ENCODE peak calls at places on chromosomes 6 and 20, in four cellular contexts. One of them, this sample, is unnamed.

GRCh38 chr6:26097268-26097875 is 10.1 kb downstream of the HFE start:
- DNase-seq in K562: peak
- DNase-seq in HepG2: peak
- DNase-seq in A549: peak
- DNase-seq in this sample: no peak

GRCh38 chr6:75600694-75601265 is 900 bp upstream of the SENP6 start:
- DNase-seq in HepG2: no peak
- DNase-seq in A549: no peak
- DNase-seq in K562: no peak
- DNase-seq in this sample: no peak

GRCh38 chr20:10490706-10491105 is 55.6 kb downstream of the SLX4IP start:
- DNase-seq in A549: no peak
- DNase-seq in HepG2: no peak
- DNase-seq in K562: no peak
- DNase-seq in this sample: no peak

GRCh38 chr6:158631678-158632537 is 12.6 kb downstream of the DYNLT1 start:
- DNase-seq in A549: peak
- DNase-seq in HepG2: no peak
- DNase-seq in K562: peak
- DNase-seq in this sample: no peak

GRCh38 chr6:142850653-142851434 is 94.1 kb downstream of the HIVEP2 start:
- DNase-seq in A549: no peak
- DNase-seq in HepG2: no peak
- DNase-seq in K562: no peak
- DNase-seq in this sample: peak

GRCh38 chr20:56774873-56775272 is 145.8 kb downstream of the TFAP2C start:
- DNase-seq in HepG2: no peak
- DNase-seq in A549: no peak
- DNase-seq in K562: no peak
- DNase-seq in this sample: no peak

GRCh38 chr20:57142667-57143066 is 123.8 kb downstream of the BMP7 start:
- DNase-seq in K562: no peak
- DNase-seq in A549: no peak
- DNase-seq in HepG2: no peak
- DNase-seq in this sample: no peak

GRCh38 chr6:42726485-42727083 is 4.2 kb upstream of the PRPH2 start:
- DNase-seq in K562: peak
- DNase-seq in A549: peak
- DNase-seq in HepG2: peak
- DNase-seq in this sample: peak

GRCh38 chr6:117441824-117442264 is 16.1 kb upstream of the ROS1 start:
- DNase-seq in K562: no peak
- DNase-seq in A549: peak
- DNase-seq in HepG2: peak
- DNase-seq in this sample: no peak

GRCh38 chr6:28838289-28838633 is 85.5 kb downstream of the TRIM27 start:
- DNase-seq in A549: no peak
- DNase-seq in K562: no peak
- DNase-seq in HepG2: peak
- DNase-seq in this sample: peak

GRCh38 chr6:35248965-35249364 is 10.6 kb upstream of the ZNF76 start:
- DNase-seq in HepG2: no peak
- DNase-seq in A549: no peak
- DNase-seq in K562: no peak
- DNase-seq in this sample: no peak

GRCh38 chr20:13800728-13801134 is 15.9 kb downstream of the NDUFAF5 start:
- DNase-seq in A549: no peak
- DNase-seq in K562: no peak
- DNase-seq in HepG2: peak
- DNase-seq in this sample: no peak

GRCh38 chr6:159036673-159037072 is 8.1 kb downstream of the TAGAP start:
- DNase-seq in HepG2: no peak
- DNase-seq in K562: no peak
- DNase-seq in A549: no peak
- DNase-seq in this sample: no peak

GRCh38 chr20:62405108-62405980 is 1.7 kb downstream of the CABLES2 start:
- DNase-seq in K562: peak
- DNase-seq in A549: peak
- DNase-seq in HepG2: peak
- DNase-seq in this sample: no peak

GRCh38 chr6:146700078-146700686 is 101.4 kb downstream of the ADGB start:
- DNase-seq in HepG2: peak
- DNase-seq in K562: peak
- DNase-seq in A549: peak
- DNase-seq in this sample: peak
- TF ChIP-seq POLR2AphosphoS2 in HepG2: no peak
- TF ChIP-seq POLR2AphosphoS2 in K562: no peak
- TF ChIP-seq POLR2AphosphoS2 in A549: no peak
- TF ChIP-seq POLR2AphosphoS2 in this sample: no peak

GRCh38 chr20:33009214-33010132 is 2.0 kb downstream of the BPIFB2 start:
- DNase-seq in A549: no peak
- DNase-seq in HepG2: peak
- DNase-seq in K562: no peak
- DNase-seq in this sample: no peak
- TF ChIP-seq POLR2AphosphoS2 in A549: no peak
- TF ChIP-seq POLR2AphosphoS2 in HepG2: no peak
- TF ChIP-seq POLR2AphosphoS2 in K562: no peak
- TF ChIP-seq POLR2AphosphoS2 in this sample: no peak

GRCh38 chr6:166708466-166708865 is 81.4 kb upstream of the RPS6KA2 start:
- DNase-seq in K562: no peak
- DNase-seq in A549: no peak
- DNase-seq in HepG2: no peak
- DNase-seq in this sample: no peak
- TF ChIP-seq POLR2AphosphoS2 in K562: no peak
- TF ChIP-seq POLR2AphosphoS2 in A549: no peak
- TF ChIP-seq POLR2AphosphoS2 in HepG2: no peak
- TF ChIP-seq POLR2AphosphoS2 in this sample: no peak

GRCh38 chr6:99997141-99997540 is 3.1 kb upstream of the MCHR2 start:
- DNase-seq in A549: no peak
- DNase-seq in HepG2: no peak
- DNase-seq in K562: no peak
- DNase-seq in this sample: no peak

GRCh38 chr6:99995916-99996315 is 1.9 kb upstream of the MCHR2 start:
- DNase-seq in A549: no peak
- DNase-seq in K562: no peak
- DNase-seq in HepG2: no peak
- DNase-seq in this sample: no peak

GRCh38 chr6:99991955-99992354 is 2.1 kb downstream of the MCHR2 start:
- DNase-seq in K562: no peak
- DNase-seq in A549: no peak
- DNase-seq in HepG2: no peak
- DNase-seq in this sample: no peak

GRCh38 chr6:99993146-99993532 is 884 bp downstream of the MCHR2 start:
- DNase-seq in A549: no peak
- DNase-seq in K562: no peak
- DNase-seq in HepG2: no peak
- DNase-seq in this sample: no peak

GRCh38 chr6:99993533-99994251 is at the start of gene MCHR2:
- DNase-seq in A549: no peak
- DNase-seq in K562: no peak
- DNase-seq in HepG2: no peak
- DNase-seq in this sample: no peak
- TF ChIP-seq POLR2AphosphoS2 in A549: no peak
- TF ChIP-seq POLR2AphosphoS2 in K562: no peak
- TF ChIP-seq POLR2AphosphoS2 in HepG2: no peak
- TF ChIP-seq POLR2AphosphoS2 in this sample: no peak

GRCh38 chr6:36353411-36353915 is 16.8 kb upstream of the BNIP5 start:
- DNase-seq in A549: no peak
- DNase-seq in K562: no peak
- DNase-seq in HepG2: no peak
- DNase-seq in this sample: no peak
- TF ChIP-seq POLR2AphosphoS2 in A549: no peak
- TF ChIP-seq POLR2AphosphoS2 in K562: no peak
- TF ChIP-seq POLR2AphosphoS2 in HepG2: no peak
- TF ChIP-seq POLR2AphosphoS2 in this sample: no peak